ENCODE peak calls at places on chromosome 1, in six cellular contexts. Z is IMR-90, F is heart right ventricle, T is K562, Q is GDM1, E is PC-3. Y is an unnamed sample.

GRCh38 chr1:76510672-76511071 is 356.6 kb upstream of the ST6GALNAC5 start:
- DNase-seq in E (no peak), F (no peak), Q (no peak), Z (no peak), T (no peak), Y (no peak)

GRCh38 chr1:27719286-27720251 is 6.2 kb upstream of the FAM76A start:
- DNase-seq in Q (no peak), E (peak; percentile 20), F (no peak), Z (peak; percentile 6), T (no peak), Y (no peak)

GRCh38 chr1:154767315-154768240 is 102.5 kb downstream of the KCNN3 start:
- DNase-seq in E (no peak), Z (peak; percentile 72), T (no peak), F (peak; percentile 72), Q (no peak), Y (no peak)

GRCh38 chr1:205936846-205937707 is 6.2 kb downstream of the SLC26A9 start:
- DNase-seq in Q (no peak), T (no peak), F (no peak), E (peak; percentile 68), Z (peak; percentile 68), Y (no peak)

GRCh38 chr1:184838374-184838995 is 83.8 kb upstream of the EDEM3 start:
- DNase-seq in Q (no peak), T (no peak), E (peak; percentile 80), F (peak; percentile 61), Z (peak; percentile 95), Y (peak; percentile 93)

GRCh38 chr1:203131548-203132200 is 4.1 kb downstream of the ADORA1 start:
- DNase-seq in Z (no peak), T (no peak), F (no peak), Q (no peak), E (no peak), Y (no peak)

GRCh38 chr1:147272042-147272441 is 29.6 kb downstream of the CHD1L start:
- DNase-seq in F (no peak), Z (no peak), E (no peak), T (no peak), Q (no peak), Y (no peak)

GRCh38 chr1:182602945-182603645 is 1.1 kb downstream of the RGS16 start:
- DNase-seq in Z (no peak), E (no peak), T (no peak), F (no peak), Q (no peak), Y (no peak)

GRCh38 chr1:41378999-41379740 is 17.9 kb downstream of the FOXO6 start:
- DNase-seq in Q (no peak), T (no peak), E (no peak), Z (no peak), F (no peak), Y (no peak)

GRCh38 chr1:233393926-233394680 is 66.6 kb downstream of the MAP3K21 start:
- DNase-seq in F (no peak), Z (no peak), E (no peak), Q (no peak), T (no peak), Y (no peak)